ENCODE peak calls at places on chromosomes 7 and 10, in five cellular contexts. One of them, this sample, is unnamed.
A peak's percentile ranks its signal among the peaks of the same experiment; 100 is the strongest.

GRCh38 chr10:132868995-132869394 is 73.4 kb downstream of the CFAP46 start:
- DNase-seq in GM04504: no peak
- DNase-seq in endothelial cell: no peak
- DNase-seq in T-helper 2 cell: no peak
- DNase-seq in tibial nerve: peak; percentile 5
- DNase-seq in this sample: no peak

GRCh38 chr10:35640474-35640873 is 1.6 kb downstream of the FZD8 start:
- DNase-seq in endothelial cell: peak; percentile 76
- DNase-seq in T-helper 2 cell: no peak
- DNase-seq in GM04504: no peak
- DNase-seq in tibial nerve: peak; percentile 57
- DNase-seq in this sample: peak; percentile 81

GRCh38 chr10:129531969-129532660 is 65.1 kb downstream of the MGMT start:
- DNase-seq in endothelial cell: no peak
- DNase-seq in tibial nerve: no peak
- DNase-seq in GM04504: no peak
- DNase-seq in T-helper 2 cell: no peak
- DNase-seq in this sample: no peak

GRCh38 chr10:133445751-133446708 is 7.7 kb upstream of the SCART1 start:
- DNase-seq in GM04504: no peak
- DNase-seq in T-helper 2 cell: no peak
- DNase-seq in tibial nerve: no peak
- DNase-seq in endothelial cell: no peak
- DNase-seq in this sample: no peak

GRCh38 chr7:127738859-127739258 is 86.9 kb downstream of the SND1 start:
- DNase-seq in GM04504: no peak
- DNase-seq in endothelial cell: no peak
- DNase-seq in T-helper 2 cell: no peak
- DNase-seq in tibial nerve: no peak
- DNase-seq in this sample: no peak

GRCh38 chr10:116631871-116632295 is 11.1 kb downstream of the PNLIPRP2 start:
- DNase-seq in tibial nerve: no peak
- DNase-seq in GM04504: no peak
- DNase-seq in T-helper 2 cell: no peak
- DNase-seq in endothelial cell: no peak
- DNase-seq in this sample: no peak

GRCh38 chr10:124677291-124677690 is 66.9 kb downstream of the FAM53B start:
- DNase-seq in tibial nerve: no peak
- DNase-seq in GM04504: no peak
- DNase-seq in T-helper 2 cell: no peak
- DNase-seq in endothelial cell: no peak
- DNase-seq in this sample: no peak

GRCh38 chr10:86851329-86852207 is 95.1 kb downstream of the BMPR1A start:
- DNase-seq in tibial nerve: no peak
- DNase-seq in endothelial cell: no peak
- DNase-seq in T-helper 2 cell: no peak
- DNase-seq in GM04504: peak; percentile 83
- DNase-seq in this sample: no peak

GRCh38 chr10:23375366-23375765 is 30.8 kb upstream of the C10orf67 start:
- DNase-seq in GM04504: no peak
- DNase-seq in tibial nerve: no peak
- DNase-seq in endothelial cell: no peak
- DNase-seq in T-helper 2 cell: no peak
- DNase-seq in this sample: no peak

GRCh38 chr7:143362126-143362961 is at the start of gene FAM131B:
- DNase-seq in endothelial cell: no peak
- DNase-seq in T-helper 2 cell: no peak
- DNase-seq in tibial nerve: no peak
- DNase-seq in GM04504: no peak
- DNase-seq in this sample: no peak

GRCh38 chr10:49661291-49661856 is 18.1 kb upstream of the C10orf53 start:
- DNase-seq in T-helper 2 cell: no peak
- DNase-seq in GM04504: no peak
- DNase-seq in tibial nerve: no peak
- DNase-seq in endothelial cell: no peak
- DNase-seq in this sample: peak; percentile 36

GRCh38 chr7:73899731-73900142 is 38.8 kb downstream of the TMEM270 start:
- DNase-seq in tibial nerve: peak; percentile 72
- DNase-seq in GM04504: peak; percentile 92
- DNase-seq in endothelial cell: no peak
- DNase-seq in T-helper 2 cell: no peak
- DNase-seq in this sample: no peak

GRCh38 chr7:45689011-45689796 is 115.0 kb downstream of the ADCY1 start:
- DNase-seq in T-helper 2 cell: no peak
- DNase-seq in GM04504: peak; percentile 44
- DNase-seq in tibial nerve: no peak
- DNase-seq in endothelial cell: no peak
- DNase-seq in this sample: no peak

GRCh38 chr7:94295805-94296204 is 98.9 kb upstream of the COL1A2 start:
- DNase-seq in GM04504: peak; percentile 77
- DNase-seq in T-helper 2 cell: no peak
- DNase-seq in endothelial cell: no peak
- DNase-seq in tibial nerve: no peak
- DNase-seq in this sample: no peak

GRCh38 chr7:121103091-121103490 is 114.6 kb downstream of the CPED1 start:
- DNase-seq in GM04504: no peak
- DNase-seq in endothelial cell: no peak
- DNase-seq in tibial nerve: no peak
- DNase-seq in T-helper 2 cell: no peak
- DNase-seq in this sample: no peak